ENCODE peak calls at places on chromosomes 13 and 19, in four cellular contexts. S is cardiac fibroblast, B is HFF-Myc, K is A549. F is an unnamed sample.
A peak's percentile ranks its signal among the peaks of the same experiment; 100 is the strongest.

GRCh38 chr19:11279505-11280236 is 16.3 kb upstream of the TSPAN16 start:
- DNase-seq in B (no peak), S (no peak), K (no peak), F (no peak)

GRCh38 chr13:100240109-100240779 is 151.4 kb downstream of the PCCA start:
- DNase-seq in S (no peak), K (no peak), B (no peak), F (no peak)

GRCh38 chr19:38134538-38135149 is 89.4 kb downstream of the DPF1 start:
- DNase-seq in K (peak; percentile 81), B (peak; percentile 17), S (peak; percentile 50), F (no peak)

GRCh38 chr19:14563989-14564650 is 7.7 kb downstream of the NDUFB7 start:
- DNase-seq in K (peak; percentile 11), B (no peak), S (peak; percentile 21), F (no peak)

GRCh38 chr13:96771501-96772367 is 222.5 kb downstream of the OXGR1 start:
- DNase-seq in K (no peak), B (no peak), S (no peak), F (no peak)

GRCh38 chr13:42064259-42064658 is 15.8 kb downstream of the DGKH start:
- DNase-seq in S (peak; percentile 76), B (no peak), K (no peak), F (peak; percentile 84)

GRCh38 chr13:100506154-100506553 is 82.4 kb downstream of the GGACT start:
- DNase-seq in K (no peak), B (no peak), S (no peak), F (no peak)

GRCh38 chr19:37902668-37903067 is 3.7 kb downstream of the WDR87 start:
- DNase-seq in S (peak; percentile 79), B (peak; percentile 33), K (peak; percentile 98), F (peak; percentile 39)

GRCh38 chr19:21856751-21857150 is 20.8 kb upstream of the ZNF43 start:
- DNase-seq in K (no peak), B (no peak), S (no peak), F (no peak)

GRCh38 chr19:15828121-15828620 is 12.7 kb upstream of the OR10H1 start:
- DNase-seq in K (no peak), B (no peak), S (no peak), F (no peak)

GRCh38 chr13:77833331-77833863 is 85.2 kb downstream of the EDNRB start:
- DNase-seq in K (no peak), B (no peak), S (peak; percentile 86), F (no peak)

GRCh38 chr19:3073931-3074595 is 11.8 kb upstream of the TLE5 start:
- DNase-seq in K (no peak), S (peak; percentile 52), B (no peak), F (no peak)

GRCh38 chr19:1910169-1910568 is 5.0 kb downstream of the ADAT3 start:
- DNase-seq in K (no peak), B (no peak), S (peak; percentile 26), F (no peak)

GRCh38 chr19:58262922-58263296 is 15.8 kb upstream of the ZNF8 start:
- DNase-seq in K (no peak), B (no peak), S (no peak), F (no peak)

GRCh38 chr13:65901723-65902122 is 1328.4 kb downstream of the PCDH9 start:
- DNase-seq in K (no peak), B (no peak), S (no peak), F (no peak)

GRCh38 chr19:54817670-54818536 is 1.6 kb downstream of the KIR3DL1 start:
- DNase-seq in K (no peak), B (no peak), S (no peak), F (no peak)

GRCh38 chr19:8069116-8069973 is 16.8 kb downstream of the CCL25 start:
- DNase-seq in K (no peak), S (no peak), B (peak; percentile 7), F (no peak)

GRCh38 chr13:61695147-61695546 is 279.5 kb upstream of the PCDH20 start:
- DNase-seq in B (no peak), K (no peak), S (no peak), F (peak; percentile 55)

GRCh38 chr13:62643007-62643483 is 1227.4 kb upstream of the PCDH20 start:
- DNase-seq in K (no peak), S (no peak), B (no peak), F (peak; percentile 73)

GRCh38 chr13:22077205-22077683 is 406.4 kb downstream of the FGF9 start:
- DNase-seq in B (no peak), K (no peak), S (no peak), F (no peak)

GRCh38 chr19:57192064-57192395 is 730 bp downstream of the ZNF264 start:
- DNase-seq in K (peak; percentile 26), B (no peak), S (peak; percentile 4), F (no peak)

GRCh38 chr13:110682746-110683145 is 23.2 kb downstream of the CARS2 start:
- DNase-seq in K (no peak), B (no peak), S (no peak), F (no peak)

GRCh38 chr19:29878973-29879654 is 62.9 kb upstream of the URI1 start:
- DNase-seq in B (no peak), K (peak; percentile 94), S (peak; percentile 23), F (no peak)

GRCh38 chr19:41421973-41422372 is 5.2 kb downstream of the B3GNT8 start:
- DNase-seq in B (no peak), K (no peak), S (no peak), F (no peak)

GRCh38 chr13:25860265-25860664 is 191.6 kb downstream of the SHISA2 start:
- DNase-seq in K (no peak), B (no peak), S (no peak), F (no peak)

GRCh38 chr19:13215572-13216380 is 65.6 kb downstream of the IER2 start:
- DNase-seq in K (no peak), S (no peak), B (no peak), F (no peak)

GRCh38 chr13:33251131-33251629 is 34.4 kb downstream of the STARD13 start:
- DNase-seq in B (peak; percentile 97), K (no peak), S (peak; percentile 85), F (peak; percentile 93)

GRCh38 chr13:78137404-78138142 is 218.9 kb upstream of the EDNRB start:
- DNase-seq in B (peak; percentile 64), K (peak; percentile 6), S (peak; percentile 71), F (peak; percentile 10)

GRCh38 chr13:97266734-97267417 is 44.7 kb downstream of the MBNL2 start:
- DNase-seq in S (no peak), B (no peak), K (no peak), F (no peak)

GRCh38 chr19:2529473-2529918 is 53.6 kb downstream of the GADD45B start:
- DNase-seq in S (peak; percentile 77), K (peak; percentile 68), B (peak; percentile 84), F (peak; percentile 80)

GRCh38 chr19:644789-645188 is 5.1 kb downstream of the FGF22 start:
- DNase-seq in S (no peak), B (no peak), K (no peak), F (no peak)

GRCh38 chr13:25762795-25763377 is 288.9 kb downstream of the SHISA2 start:
- DNase-seq in S (no peak), B (no peak), K (no peak), F (no peak)

GRCh38 chr13:106597190-106597589 is 29.3 kb upstream of the ARGLU1 start:
- DNase-seq in S (peak; percentile 29), B (no peak), K (no peak), F (no peak)

GRCh38 chr19:28737021-28737525 is 475.9 kb downstream of the UQCRFS1 start:
- DNase-seq in S (peak; percentile 66), B (peak; percentile 11), K (no peak), F (no peak)

GRCh38 chr19:41597600-41598041 is 21.7 kb downstream of the CEACAM21 start:
- DNase-seq in S (peak; percentile 76), B (peak; percentile 55), K (peak; percentile 99), F (peak; percentile 7)

GRCh38 chr19:5495792-5496191 is 40.6 kb downstream of the ZNRF4 start:
- DNase-seq in S (no peak), B (no peak), K (no peak), F (no peak)

GRCh38 chr13:99828114-99828513 is 143.5 kb downstream of the ZIC5 start:
- DNase-seq in B (no peak), K (no peak), S (no peak), F (no peak)

GRCh38 chr13:92806215-92806614 is 420.4 kb upstream of the GPC6 start:
- DNase-seq in B (no peak), S (no peak), K (no peak), F (no peak)
- H3K4me3 ChIP-seq in B (no peak overlapping the region), S (peak overlapping the region; percentile 22), K (peak overlapping the region; percentile 23), F (no peak overlapping the region)

GRCh38 chr13:37769078-37769477 is 100.5 kb downstream of the TRPC4 start:
- DNase-seq in K (no peak), B (no peak), S (peak; percentile 8), F (no peak)
- TF ChIP-seq CTCF in K (no peak), B (no peak), S (peak; percentile 35), F (peak; percentile 21)

DNA sequence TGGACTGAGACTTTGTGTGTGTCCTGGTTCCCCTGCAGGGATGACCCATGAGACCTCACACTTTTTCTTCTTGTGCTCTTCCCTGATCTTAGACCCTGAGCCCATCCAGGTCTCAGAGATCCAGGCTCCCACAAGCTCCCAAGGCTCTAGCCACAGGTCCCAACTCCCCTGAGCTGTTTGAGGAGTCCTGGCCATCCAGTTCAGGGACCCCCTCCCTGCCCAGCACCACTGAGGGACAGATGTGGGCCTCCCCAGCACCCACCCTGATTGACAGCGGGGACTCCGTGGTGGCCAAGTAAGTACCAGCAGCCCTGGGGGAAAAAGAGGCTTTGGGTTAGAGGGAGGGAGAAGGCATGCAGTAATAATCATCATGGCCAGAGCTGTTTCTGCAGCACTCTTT is 1.7 kb downstream of the PROSER3 start:
- DNase-seq in K (no peak), S (no peak), B (no peak), F (no peak)
- H3K4me3 ChIP-seq in K (no peak overlapping the region), S (no peak overlapping the region), B (peak overlapping the region; percentile 97), F (no peak overlapping the region)

DNA sequence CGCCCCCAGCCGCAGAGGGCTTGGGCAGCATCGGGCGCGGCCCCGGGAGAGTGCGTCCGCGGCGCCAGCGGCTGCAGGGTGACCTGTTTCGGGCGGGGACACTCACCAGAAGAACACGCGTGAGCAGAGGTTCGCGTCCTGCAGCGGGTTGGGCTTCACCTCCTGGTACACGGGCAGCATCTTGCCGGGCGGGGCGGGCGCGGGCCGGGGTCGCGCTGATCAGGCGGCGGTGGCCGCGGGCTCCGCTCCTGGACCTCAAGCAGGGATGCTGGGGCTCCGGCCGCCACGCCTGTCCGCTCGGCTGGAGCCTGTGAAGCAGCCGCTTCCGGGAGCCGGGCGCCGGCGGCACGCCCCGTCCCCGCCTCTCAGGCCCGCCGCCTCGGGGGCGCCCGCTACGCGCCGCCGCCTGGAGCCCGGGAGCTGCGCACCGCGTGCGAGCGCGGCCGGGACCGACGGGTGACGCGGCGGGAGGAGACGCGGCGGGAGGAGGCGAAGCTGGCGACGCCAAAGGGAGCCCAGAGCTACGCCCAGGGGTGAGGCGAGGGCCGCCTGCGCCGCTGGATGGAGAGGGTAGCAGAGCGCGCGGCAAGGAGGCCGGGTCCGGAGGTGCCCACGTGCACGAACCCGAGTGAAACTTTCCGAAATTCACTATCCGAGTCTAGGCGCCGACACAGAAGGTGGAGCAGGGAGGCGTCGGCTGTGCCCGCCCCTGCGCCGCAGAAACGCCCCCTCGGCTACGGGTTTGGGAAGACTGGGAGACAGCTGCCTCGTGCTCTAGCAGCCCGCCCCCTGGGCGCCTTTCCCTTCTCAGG is at the start of gene ABCC4:
- DNase-seq in K (peak; percentile 64), S (peak; percentile 73), B (peak; percentile 33), F (no peak)
- TF ChIP-seq CTCF in K (no peak), S (no peak), B (no peak), F (no peak)

DNA sequence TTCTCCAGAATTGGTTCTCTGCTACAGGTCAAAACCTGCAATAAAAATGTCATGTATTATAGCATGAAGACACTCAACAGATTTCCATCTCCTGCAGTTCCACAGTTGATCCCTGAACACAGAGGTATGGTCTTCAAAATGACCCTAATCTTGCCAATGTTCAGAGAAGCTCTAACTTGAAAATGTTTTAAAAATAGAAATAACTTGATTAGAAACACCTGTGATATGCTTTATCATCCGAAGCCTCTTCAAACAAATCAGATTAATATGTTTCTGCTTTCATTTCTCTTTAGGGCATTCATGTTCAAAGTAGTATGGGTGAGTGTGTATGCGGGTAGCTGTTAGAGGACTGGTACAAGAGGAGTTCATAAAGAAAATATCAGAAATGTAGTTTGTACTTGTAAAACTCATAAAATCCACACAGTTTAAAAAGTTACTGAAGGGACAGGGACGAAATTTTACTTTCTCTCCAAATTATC is 60.4 kb downstream of the KCNRG start:
- DNase-seq in K (no peak), B (no peak), S (no peak), F (no peak)
- H3K4me3 ChIP-seq in K (peak overlapping the region; percentile 15), B (no peak overlapping the region), S (no peak overlapping the region), F (no peak overlapping the region)